ENCODE peak calls at places on chromosomes 13 and 19, in four cellular contexts. M is IMR-90, L is body of pancreas, G is heart left ventricle. E is an unnamed sample.

GRCh38 chr13:40181203-40181845 is 485.1 kb downstream of the FOXO1 start:
- DNase-seq in L (peak), M (peak), G (no peak), E (no peak)

GRCh38 chr13:32904271-32904670 is 112.0 kb upstream of the KL start:
- DNase-seq in L (no peak), G (no peak), M (no peak), E (no peak)

GRCh38 chr19:44723952-44724319 is 24.6 kb upstream of the BCL3 start:
- DNase-seq in G (peak), L (peak), M (peak), E (peak)

GRCh38 chr13:29527511-29527910 is 68.0 kb downstream of the SLC7A1 start:
- DNase-seq in M (no peak), L (no peak), G (no peak), E (no peak)

GRCh38 chr19:6066661-6067646 is 43.3 kb downstream of the RFX2 start:
- DNase-seq in L (peak), G (peak), M (peak), E (no peak)

GRCh38 chr13:45441633-45442032 is 23.1 kb upstream of the COG3 start:
- DNase-seq in L (no peak), G (no peak), M (peak), E (no peak)

GRCh38 chr13:39501711-39502324 is 101.2 kb downstream of the LHFPL6 start:
- DNase-seq in G (peak), L (no peak), M (no peak), E (no peak)

GRCh38 chr19:12095111-12095790 is 30.7 kb downstream of the ZNF844 start:
- DNase-seq in L (no peak), G (no peak), M (peak), E (no peak)

GRCh38 chr13:50801087-50801931 is 42.2 kb downstream of the DLEU7 start:
- DNase-seq in G (peak), L (peak), M (peak), E (peak)

GRCh38 chr19:19296953-19297689 is 23.2 kb downstream of the SUGP1 start:
- DNase-seq in L (no peak), G (no peak), M (no peak), E (no peak)

GRCh38 chr19:19292607-19293006 is 19.5 kb upstream of the TM6SF2 start:
- DNase-seq in L (no peak), M (no peak), G (no peak), E (no peak)

GRCh38 chr19:19300613-19301012 is 19.7 kb downstream of the SUGP1 start:
- DNase-seq in M (no peak), G (no peak), L (no peak), E (no peak)

GRCh38 chr19:19294914-19295313 is 21.8 kb upstream of the TM6SF2 start:
- DNase-seq in L (no peak), M (no peak), G (no peak), E (no peak)

DNA sequence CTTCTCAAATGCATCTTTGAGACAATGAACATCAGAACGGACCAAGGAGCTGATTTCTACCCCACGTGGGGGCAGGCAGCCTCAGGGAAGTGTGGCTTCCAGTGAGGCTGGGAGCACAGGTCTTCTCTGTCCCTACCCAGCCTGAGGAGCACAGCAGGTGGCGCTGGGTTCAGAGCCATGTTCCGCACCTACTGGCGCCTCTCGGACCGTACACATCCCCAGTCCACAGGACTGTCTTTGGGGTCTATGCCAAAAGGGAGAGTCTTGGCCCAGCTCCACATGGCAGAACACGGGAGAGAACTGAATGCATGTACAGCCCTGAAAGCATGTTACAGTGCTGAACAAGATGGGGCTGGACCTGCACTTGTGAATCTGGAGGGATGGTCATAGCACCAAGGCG is 22.6 kb downstream of the SUGP1 start:
- DNase-seq in L (no peak), G (no peak), M (no peak), E (no peak)
- TF ChIP-seq POLR2A in L (no peak), G (no peak), M (no peak), E (no peak)

DNA sequence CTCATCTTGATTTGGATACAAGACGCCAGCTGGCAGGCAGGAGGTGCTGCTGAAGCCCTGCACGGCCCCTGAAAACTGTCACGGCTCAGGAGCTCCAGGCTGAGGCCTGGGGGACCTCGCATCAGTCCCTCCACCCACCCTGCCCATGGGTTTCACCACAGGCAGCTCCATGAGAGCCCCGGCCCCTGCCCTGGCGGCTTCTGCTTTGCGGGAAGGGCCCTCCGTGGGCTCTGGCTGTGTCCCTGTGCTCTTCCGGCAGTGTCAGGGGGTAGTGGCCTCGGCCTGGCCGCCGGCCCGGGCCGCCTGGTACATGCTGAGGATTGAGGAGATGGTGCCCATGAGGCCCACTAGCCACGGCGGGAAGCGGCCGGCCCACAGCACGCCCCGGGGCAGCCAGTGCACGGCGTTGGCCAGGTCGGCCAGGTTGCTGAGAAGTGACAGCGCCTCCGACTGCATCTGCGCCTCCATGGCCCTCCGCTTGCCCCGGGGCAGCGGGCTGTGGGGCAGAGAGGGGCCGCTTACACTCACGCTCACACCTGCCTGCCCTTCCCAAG is 11.8 kb downstream of the PEX11G start:
- DNase-seq in M (no peak), G (no peak), L (no peak), E (no peak)
- TF ChIP-seq POLR2A in M (no peak), G (no peak), L (no peak), E (no peak)

GRCh38 chr19:52048604-52049493 is at the start of gene ZNF432:
- DNase-seq in M (peak), G (peak), L (peak), E (peak)
- TF ChIP-seq POLR2A in M (peak), G (no peak), L (peak), E (peak)

GRCh38 chr13:27302643-27303262 is 32.1 kb downstream of the RASL11A start:
- DNase-seq in L (no peak), M (no peak), G (no peak), E (no peak)
- TF ChIP-seq POLR2A in L (no peak), M (no peak), G (no peak), E (no peak)

GRCh38 chr19:1121395-1121794 is 17.6 kb downstream of the GPX4 start:
- DNase-seq in M (no peak), L (no peak), G (no peak), E (no peak)

GRCh38 chr19:1123381-1123780 is 19.6 kb downstream of the GPX4 start:
- DNase-seq in G (no peak), L (no peak), M (no peak), E (no peak)

GRCh38 chr19:1122972-1123363 is 19.2 kb downstream of the GPX4 start:
- DNase-seq in L (peak), G (no peak), M (peak), E (peak)

GRCh38 chr19:1123885-1124677 is 20.3 kb downstream of the GPX4 start:
- DNase-seq in G (no peak), M (no peak), L (no peak), E (no peak)

DNA sequence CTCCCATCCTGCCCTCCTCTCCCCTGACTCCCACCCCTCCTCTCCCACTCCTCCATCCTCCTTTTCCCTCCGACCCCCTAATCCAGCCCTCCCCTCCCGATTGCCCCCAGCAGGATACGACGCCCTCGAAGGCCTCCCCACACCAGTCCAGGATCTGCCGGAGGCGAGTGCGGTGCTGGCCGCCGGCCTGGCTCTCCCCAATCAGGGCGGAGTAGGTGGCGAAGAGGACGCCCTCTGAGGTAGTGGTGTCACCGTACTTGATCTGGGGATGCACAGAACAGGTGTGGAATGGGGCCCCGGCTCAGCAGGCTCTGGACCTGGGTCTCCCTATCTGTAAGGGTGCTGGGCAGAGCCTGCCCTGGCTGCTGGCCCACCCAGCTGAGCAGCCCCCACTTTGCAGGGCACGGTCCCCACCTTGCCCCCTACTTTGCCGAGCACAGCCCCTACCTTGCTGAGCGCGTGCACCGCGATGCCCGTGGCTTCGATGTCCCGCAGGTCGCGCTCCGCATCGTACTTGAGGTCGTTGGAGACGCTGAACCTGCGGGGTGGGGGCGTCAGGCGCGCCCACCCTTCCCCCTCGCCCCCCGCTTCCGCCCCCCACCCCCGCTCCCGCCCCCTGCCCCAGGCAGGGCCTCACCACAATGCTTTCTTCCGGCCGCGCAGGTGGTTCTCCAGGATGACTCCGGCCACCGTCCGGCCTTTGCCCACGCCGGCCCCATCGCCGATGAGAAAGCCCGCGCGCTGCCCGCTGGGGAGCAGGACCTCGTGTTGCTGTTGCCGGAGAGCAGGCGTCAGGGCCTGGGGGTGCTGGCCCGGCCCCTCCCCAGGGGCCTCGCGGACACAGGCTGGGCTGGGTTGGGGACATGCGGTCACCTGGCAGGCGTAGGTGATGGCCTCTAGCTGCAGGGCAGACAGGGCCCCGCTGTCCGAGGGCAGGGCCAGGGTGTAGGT is 18.5 kb downstream of the GPX4 start:
- DNase-seq in M (no peak), G (no peak), L (no peak), E (no peak)
- TF ChIP-seq POLR2A in M (no peak), G (no peak), L (no peak), E (no peak)

GRCh38 chr19:47094557-47095517 is 18.7 kb downstream of the ZC3H4 start:
- DNase-seq in G (no peak), M (no peak), L (peak), E (no peak)
- TF ChIP-seq POLR2A in G (no peak), M (no peak), L (peak), E (no peak)

GRCh38 chr19:42284066-42284501 is 15.0 kb downstream of the CIC start:
- DNase-seq in M (peak), G (peak), L (peak), E (peak)
- TF ChIP-seq POLR2A in M (peak), G (no peak), L (no peak), E (peak)

DNA sequence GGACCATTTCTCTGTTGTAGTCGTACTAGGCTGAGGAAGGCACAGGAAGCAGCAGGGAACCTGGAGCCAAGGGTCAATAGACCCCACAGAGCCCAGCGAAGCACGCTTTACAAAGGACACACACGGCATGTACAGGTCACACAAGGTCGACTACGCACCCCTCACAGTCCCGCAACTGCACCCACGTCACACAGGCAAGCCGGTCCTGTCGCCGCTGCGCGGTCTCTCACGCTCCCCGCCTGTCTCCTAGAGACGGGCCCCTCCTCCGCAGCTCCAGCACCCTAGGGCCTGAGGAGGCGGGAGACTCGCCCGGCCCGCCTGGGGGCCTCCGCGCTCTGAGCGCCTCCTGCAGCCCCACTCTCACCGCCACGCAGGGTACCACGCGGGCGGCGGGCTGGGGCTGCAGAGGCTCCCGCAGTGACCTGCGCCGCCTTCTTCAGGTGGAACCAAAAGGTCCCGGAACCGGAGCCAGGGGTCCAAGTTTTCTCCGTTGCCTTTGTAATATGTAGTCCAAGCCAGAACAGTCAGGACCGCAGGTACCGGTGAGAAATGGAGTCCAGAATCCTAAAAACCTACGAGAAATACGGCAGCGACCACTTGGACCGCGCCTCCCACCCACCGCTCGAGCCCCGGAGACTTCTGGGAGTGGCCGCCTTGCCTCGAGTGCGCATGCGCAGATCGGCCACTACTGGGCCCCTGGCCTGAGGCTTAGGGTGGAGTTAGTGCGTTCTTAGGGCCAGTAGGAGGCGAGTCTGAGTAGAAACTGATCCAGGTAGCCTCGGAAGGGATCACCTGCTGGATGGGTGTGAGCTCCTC is at the start of gene ZNF607:
- DNase-seq in G (peak), M (peak), L (peak), E (peak)
- TF ChIP-seq POLR2A in G (no peak), M (no peak), L (peak), E (peak)

E was measured in H54.